ENCODE peak calls at places on chromosomes 7 and 10, in six cellular contexts. Q is SK-N-SH, L is HCT116, Y is H1, I is HepG2, B is A549. Z is an unnamed sample.

GRCh38 chr7:121262969-121263368 is 65.8 kb upstream of the WNT16 start:
- DNase-seq in Y (no peak), Q (no peak), L (no peak), I (no peak), B (no peak), Z (no peak)

GRCh38 chr10:13555884-13556529 is 27.2 kb upstream of the BEND7 start:
- DNase-seq in L (no peak), I (no peak), Y (no peak), B (peak), Q (no peak), Z (no peak)

GRCh38 chr10:35160743-35161142 is 34.1 kb downstream of the CREM start:
- DNase-seq in L (no peak), I (no peak), B (no peak), Q (no peak), Y (no peak), Z (no peak)

GRCh38 chr7:127803626-127804025 is 151.6 kb downstream of the SND1 start:
- DNase-seq in Y (no peak), I (no peak), Q (peak), L (no peak), B (no peak), Z (no peak)

GRCh38 chr10:129694633-129695356 is 227.8 kb downstream of the MGMT start:
- DNase-seq in Q (no peak), L (no peak), B (no peak), Y (no peak), I (no peak), Z (no peak)

GRCh38 chr10:110077436-110078120 is 69.8 kb downstream of the ADD3 start:
- DNase-seq in L (no peak), Q (no peak), B (no peak), I (peak), Y (no peak), Z (no peak)

GRCh38 chr7:138980575-138981285 is 459 bp downstream of the KIAA1549 start:
- DNase-seq in Y (peak), Q (peak), L (no peak), I (no peak), B (no peak), Z (peak)

GRCh38 chr7:140260338-140260737 is 83.6 kb upstream of the KDM7A start:
- DNase-seq in B (no peak), Y (no peak), I (no peak), Q (no peak), L (no peak), Z (no peak)

GRCh38 chr7:79182283-79182682 is 271.2 kb downstream of the MAGI2 start:
- DNase-seq in I (no peak), L (no peak), Q (no peak), Y (no peak), B (no peak), Z (no peak)

GRCh38 chr7:130048906-130049305 is 2.3 kb downstream of the ZC3HC1 start:
- DNase-seq in Q (no peak), I (no peak), Y (no peak), L (no peak), B (no peak), Z (no peak)

GRCh38 chr10:78559514-78560392 is 509.0 kb upstream of the ZMIZ1 start:
- DNase-seq in B (no peak), Q (no peak), L (no peak), I (no peak), Y (no peak), Z (no peak)

GRCh38 chr7:33185786-33186185 is 56.4 kb downstream of the BBS9 start:
- DNase-seq in B (peak), I (peak), L (peak), Y (no peak), Q (peak), Z (peak)

GRCh38 chr10:55628260-55628701 is 732.8 kb downstream of the ZWINT start:
- DNase-seq in L (no peak), B (peak), Y (peak), Q (peak), I (no peak), Z (no peak)

GRCh38 chr7:133649593-133649992 is 396.7 kb downstream of the EXOC4 start:
- DNase-seq in L (no peak), Q (no peak), B (no peak), Y (no peak), I (no peak), Z (no peak)

GRCh38 chr7:128236924-128237586 is 4.0 kb upstream of the LEP start:
- DNase-seq in L (no peak), I (peak), B (peak), Q (no peak), Y (no peak), Z (peak)

GRCh38 chr10:69583106-69583505 is 9.9 kb upstream of the NEUROG3 start:
- DNase-seq in L (no peak), B (no peak), Q (no peak), I (no peak), Y (no peak), Z (no peak)
- H3K27ac ChIP-seq in L (no peak), B (no peak), Q (no peak), I (no peak), Y (no peak), Z (no peak)

DNA sequence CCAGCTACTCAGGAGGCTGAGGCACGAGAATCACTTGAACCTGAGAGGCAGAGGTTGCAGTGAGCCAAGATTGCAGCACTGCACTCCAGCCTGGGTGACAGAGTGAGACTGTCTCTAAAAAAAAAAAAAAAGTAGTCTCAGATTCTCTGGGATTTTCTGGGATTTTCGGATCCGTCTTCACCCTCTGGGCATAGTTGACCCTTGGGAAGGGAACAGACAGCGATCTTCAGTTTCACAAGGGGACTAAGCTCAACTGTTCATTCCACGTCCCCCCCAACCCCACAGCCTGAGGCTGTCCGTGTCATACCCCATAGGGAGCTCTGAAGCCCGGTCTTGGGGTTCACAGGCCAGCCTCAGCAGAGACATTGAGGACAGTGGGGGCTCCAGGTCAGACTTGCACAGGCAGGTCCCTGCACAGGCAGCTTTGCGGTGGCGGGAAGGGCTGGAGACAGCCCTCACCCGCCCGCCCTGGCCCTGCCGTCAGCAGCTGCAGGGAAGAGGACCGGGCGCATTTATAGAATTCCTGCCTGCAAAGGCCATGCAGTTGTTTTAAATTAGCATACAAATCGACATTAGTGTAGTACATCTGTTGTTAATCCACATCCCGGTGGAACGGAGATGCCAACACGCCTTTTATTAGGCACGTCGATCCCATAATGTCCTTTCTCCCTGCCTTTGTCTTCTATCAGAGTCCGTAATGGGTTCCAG is 123.5 kb downstream of the COL26A1 start:
- DNase-seq in Y (peak), I (no peak), B (no peak), Q (peak), L (no peak), Z (no peak)
- TF ChIP-seq CTCF in Y (no peak), I (no peak), B (no peak), Q (no peak), L (no peak), Z (no peak)

GRCh38 chr10:96357038-96357620 is 1.7 kb downstream of the OPALIN start:
- DNase-seq in L (no peak), Y (no peak), I (no peak), Q (no peak), B (no peak), Z (no peak)

GRCh38 chr10:96360766-96361165 is 2.0 kb upstream of the OPALIN start:
- DNase-seq in B (no peak), Y (no peak), L (no peak), I (no peak), Q (no peak), Z (no peak)

GRCh38 chr10:96360331-96360730 is 1.5 kb upstream of the OPALIN start:
- DNase-seq in I (no peak), Q (no peak), Y (no peak), L (no peak), B (no peak), Z (no peak)

GRCh38 chr10:96359616-96360015 is 814 bp upstream of the OPALIN start:
- DNase-seq in I (no peak), B (no peak), Y (no peak), L (no peak), Q (no peak), Z (no peak)

DNA sequence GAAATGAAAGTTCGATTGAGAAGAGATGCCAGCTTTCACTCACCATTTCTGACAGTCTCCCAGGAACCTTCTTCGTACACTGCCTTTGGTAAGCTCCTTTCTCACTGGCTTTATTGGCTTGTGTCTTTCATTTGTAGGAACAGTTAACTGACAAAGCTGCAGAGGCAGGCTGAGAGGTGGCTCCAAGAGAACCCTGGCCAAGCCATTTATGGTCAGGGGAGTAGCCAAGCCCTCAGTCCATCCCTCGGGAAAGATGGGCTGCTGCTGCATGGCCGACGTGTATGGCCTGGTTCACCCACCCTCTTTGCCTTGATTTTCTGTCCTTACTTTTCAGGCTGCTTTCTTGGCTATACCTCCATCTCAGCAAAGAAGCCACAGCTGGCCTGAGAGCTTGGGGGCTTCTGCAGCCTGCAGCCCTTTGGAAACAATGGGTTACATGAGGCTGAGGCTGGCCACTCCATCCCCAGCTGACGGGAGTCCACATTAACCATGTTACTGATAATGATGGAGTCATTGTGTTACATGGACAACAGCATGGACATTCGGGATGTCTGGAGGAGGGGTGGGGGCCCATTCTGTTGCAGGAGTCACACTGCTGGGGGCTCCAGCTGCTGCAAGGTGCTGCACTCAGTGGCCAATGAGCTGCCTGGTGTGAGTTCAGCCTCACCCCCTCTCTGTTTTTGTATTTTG is at the start of gene OPALIN:
- DNase-seq in I (no peak), Y (no peak), Q (no peak), L (no peak), B (no peak), Z (no peak)
- TF ChIP-seq MAX in I (no peak), Y (no peak), Q (no peak), L (no peak), B (no peak), Z (no peak)

GRCh38 chr10:42801135-42801534 is 18.5 kb downstream of the BMS1 start:
- DNase-seq in L (no peak), Y (no peak), Q (no peak), B (no peak), I (no peak), Z (no peak)
- H3K27ac ChIP-seq in L (no peak), Y (no peak), Q (no peak), B (no peak), I (no peak), Z (no peak)